ENCODE peak calls at places on chromosomes 11 and 22, in nine cellular contexts. C is upper lobe of right lung; X is body of pancreas; P is germinal center; Q is stimulated activated CD8-positive, alpha-beta memory T cell treated with anti-CD3 and anti-CD28 coated beads, Interleukin-4, amount 100 ng/mL, for 1 hour; S is stimulated activated CD4-positive, alpha-beta T cell treated with anti-CD3 and anti-CD28 coated beads, Interleukin-2, amount 100 ng/mL, for 4 hours; A is naive thymus-derived CD4-positive, alpha-beta T cell; M is thoracic aorta; J is T-helper 2 cell. R is an unnamed sample.

GRCh38 chr11:69992943-69993694 is 85.0 kb upstream of the ANO1 start:
- DNase-seq in C (peak), X (no peak), P (no peak), Q (no peak), S (no peak), A (no peak), M (no peak), J (no peak), R (no peak)

GRCh38 chr11:133911169-133911568 is 45.6 kb downstream of the IGSF9B start:
- DNase-seq in C (no peak), X (no peak), P (peak), Q (no peak), S (no peak), A (no peak), M (no peak), J (peak), R (no peak)

GRCh38 chr11:92709329-92709728 is 260.1 kb upstream of the MTNR1B start:
- DNase-seq in C (no peak), X (no peak), P (no peak), Q (no peak), S (no peak), A (no peak), M (no peak), J (no peak), R (no peak)

GRCh38 chr22:36395922-36396321 is 8.2 kb upstream of the MYH9 start:
- DNase-seq in C (no peak), X (no peak), P (no peak), Q (no peak), S (no peak), A (no peak), M (no peak), J (no peak), R (no peak)

GRCh38 chr11:44773351-44773965 is 46.7 kb downstream of the TSPAN18 start:
- DNase-seq in C (no peak), X (no peak), P (no peak), Q (no peak), S (no peak), A (no peak), M (no peak), J (no peak), R (no peak)

GRCh38 chr22:21754523-21755128 is 19.0 kb upstream of the YPEL1 start:
- DNase-seq in C (no peak), X (no peak), P (peak), Q (no peak), S (no peak), A (no peak), M (no peak), J (no peak), R (no peak)

GRCh38 chr11:569273-569885 is 6.9 kb upstream of the PHRF1 start:
- DNase-seq in C (no peak), X (no peak), P (no peak), Q (no peak), S (no peak), A (no peak), M (no peak), J (no peak), R (no peak)

GRCh38 chr11:29435421-29435820 is 581.4 kb downstream of the KCNA4 start:
- DNase-seq in C (no peak), X (no peak), P (no peak), Q (no peak), S (no peak), A (no peak), M (no peak), J (no peak), R (no peak)

GRCh38 chr11:68354181-68354872 is 41.9 kb downstream of the LRP5 start:
- DNase-seq in C (peak), X (peak), P (no peak), Q (no peak), S (no peak), A (no peak), M (peak), J (no peak), R (no peak)

GRCh38 chr22:35630387-35630793 is 13.3 kb upstream of the MB start:
- DNase-seq in C (peak), X (no peak), P (no peak), Q (no peak), S (no peak), A (no peak), M (no peak), J (peak), R (no peak)

GRCh38 chr22:23685205-23685784 is 5.5 kb upstream of the RGL4 start:
- DNase-seq in C (no peak), X (peak), P (no peak), Q (no peak), S (no peak), A (no peak), M (no peak), J (no peak), R (no peak)

GRCh38 chr11:77197626-77198320 is 69.7 kb downstream of the MYO7A start:
- DNase-seq in C (peak), X (peak), P (no peak), Q (no peak), S (no peak), A (no peak), M (no peak), J (no peak), R (no peak)

GRCh38 chr11:10930224-10930960 is 72.5 kb upstream of the ZBED5 start:
- DNase-seq in C (no peak), X (no peak), P (no peak), Q (no peak), S (no peak), A (no peak), M (no peak), J (no peak), R (no peak)

GRCh38 chr22:48551716-48552268 is 1275.9 kb downstream of the BRD1 start:
- DNase-seq in C (no peak), X (no peak), P (no peak), Q (no peak), S (no peak), A (no peak), M (no peak), J (no peak), R (no peak)

R was measured in central memory CD4-positive, alpha-beta T cell.